ENCODE peak calls at places on chromosomes 12 and 14, in six cellular contexts. B is transverse colon, P is HepG2, D is SK-N-SH, C is suprapubic skin, E is stomach. V is an unnamed sample.

GRCh38 chr12:103698752-103699540 is 111.9 kb downstream of the STAB2 start:
- DNase-seq in B (no peak), D (no peak), E (no peak), P (no peak), C (no peak), V (no peak)

GRCh38 chr12:1807107-1807478 is 13.3 kb upstream of the LRTM2 start:
- DNase-seq in C (no peak), E (no peak), B (no peak), P (peak; percentile 51), D (no peak), V (no peak)

GRCh38 chr12:84718901-84719300 is 193.7 kb downstream of the SLC6A15 start:
- DNase-seq in C (no peak), P (no peak), D (no peak), B (no peak), E (no peak), V (no peak)

GRCh38 chr14:99915305-99916090 is 122.3 kb downstream of the EML1 start:
- DNase-seq in D (no peak), E (no peak), P (no peak), B (no peak), C (no peak), V (peak; percentile 70)

GRCh38 chr14:52835122-52835903 is 43.9 kb upstream of the GNPNAT1 start:
- DNase-seq in P (no peak), D (peak; percentile 63), B (no peak), C (no peak), E (no peak), V (no peak)

GRCh38 chr12:77888611-77889010 is 57.9 kb downstream of the NAV3 start:
- DNase-seq in D (no peak), P (peak; percentile 27), E (no peak), B (no peak), C (no peak), V (no peak)

GRCh38 chr12:31583878-31584277 is 7.1 kb downstream of the DENND5B start:
- DNase-seq in P (no peak), D (no peak), C (no peak), B (no peak), E (no peak), V (no peak)

GRCh38 chr12:52724384-52724783 is 21.1 kb upstream of the KRT77 start:
- DNase-seq in P (no peak), E (no peak), C (no peak), B (no peak), D (no peak), V (no peak)

GRCh38 chr14:104250175-104250574 is 111.8 kb downstream of the KIF26A start:
- DNase-seq in B (no peak), E (no peak), D (no peak), C (peak; percentile 53), P (no peak), V (no peak)

GRCh38 chr12:64673490-64674169 is 63.3 kb downstream of the RASSF3 start:
- DNase-seq in E (no peak), D (peak; percentile 37), B (no peak), C (no peak), P (peak; percentile 32), V (no peak)

GRCh38 chr12:66587912-66588311 is 91.0 kb downstream of the GRIP1 start:
- DNase-seq in D (no peak), E (no peak), P (no peak), B (no peak), C (no peak), V (no peak)

GRCh38 chr14:23148596-23149249 is 29.7 kb upstream of the CEBPE start:
- DNase-seq in D (no peak), C (no peak), P (no peak), B (no peak), E (no peak), V (no peak)

GRCh38 chr14:41505491-41505890 is 101.2 kb upstream of the LRFN5 start:
- DNase-seq in D (no peak), P (no peak), C (no peak), B (no peak), E (no peak), V (no peak)

GRCh38 chr12:47819902-47820630 is at the start of gene HDAC7:
- DNase-seq in B (peak; percentile 85), C (peak; percentile 95), D (peak; percentile 97), E (peak; percentile 84), P (peak; percentile 62), V (peak; percentile 97)

GRCh38 chr12:68453876-68454275 is 121.7 kb upstream of the MDM1 start:
- DNase-seq in E (no peak), P (no peak), C (no peak), D (no peak), B (no peak), V (no peak)

GRCh38 chr14:102738373-102739189 is 38.7 kb upstream of the TRAF3 start:
- DNase-seq in B (no peak), P (no peak), D (no peak), C (peak; percentile 65), E (no peak), V (no peak)

GRCh38 chr14:56189306-56189705 is 71.1 kb downstream of the PELI2 start:
- DNase-seq in B (no peak), C (no peak), P (no peak), E (no peak), D (no peak), V (peak; percentile 21)

GRCh38 chr14:87772854-87773253 is 220.1 kb downstream of the GALC start:
- DNase-seq in E (no peak), D (no peak), C (no peak), B (no peak), P (no peak), V (no peak)

GRCh38 chr12:65825573-65826512 is 1.6 kb downstream of the HMGA2 start:
- DNase-seq in B (peak; percentile 33), P (no peak), E (peak; percentile 45), C (peak; percentile 80), D (peak; percentile 41), V (no peak)

GRCh38 chr12:123106640-123107359 is 44.1 kb downstream of the PITPNM2 start:
- DNase-seq in D (no peak), C (no peak), P (no peak), B (peak; percentile 30), E (no peak), V (no peak)

GRCh38 chr12:65854629-65855028 is 30.3 kb downstream of the HMGA2 start:
- DNase-seq in C (no peak), B (no peak), D (no peak), E (no peak), P (peak; percentile 39), V (no peak)

GRCh38 chr14:100891501-100892445 is 11.7 kb downstream of the RTL1 start:
- DNase-seq in C (peak; percentile 54), E (peak; percentile 20), B (peak; percentile 2), D (no peak), P (no peak), V (no peak)

GRCh38 chr14:91732859-91733477 is 1.1 kb upstream of the CATSPERB start:
- DNase-seq in E (no peak), C (no peak), D (no peak), B (no peak), P (no peak), V (no peak)
- TF ChIP-seq POLR2AphosphoS5 in E (no peak), C (no peak), D (no peak), B (peak; percentile 32), P (no peak), V (no peak)

GRCh38 chr12:82468563-82468962 is 110.2 kb downstream of the METTL25 start:
- DNase-seq in C (no peak), D (no peak), P (no peak), B (no peak), E (no peak), V (no peak)
- TF ChIP-seq EP300 in C (no peak), D (no peak), P (no peak), B (no peak), E (no peak), V (no peak)

GRCh38 chr12:57623385-57623784 is 9.6 kb downstream of the B4GALNT1 start:
- DNase-seq in E (no peak), P (no peak), D (no peak), C (no peak), B (no peak), V (no peak)

GRCh38 chr12:57620936-57621496 is 9.8 kb downstream of the ARHGEF25 start:
- DNase-seq in P (no peak), C (no peak), E (no peak), B (no peak), D (peak; percentile 59), V (no peak)

GRCh38 chr12:57622293-57623245 is 10.4 kb downstream of the B4GALNT1 start:
- DNase-seq in C (peak; percentile 64), P (no peak), B (no peak), D (no peak), E (no peak), V (no peak)

GRCh38 chr12:57620245-57620935 is 9.2 kb downstream of the ARHGEF25 start:
- DNase-seq in D (no peak), C (peak; percentile 23), B (no peak), P (no peak), E (no peak), V (no peak)

DNA sequence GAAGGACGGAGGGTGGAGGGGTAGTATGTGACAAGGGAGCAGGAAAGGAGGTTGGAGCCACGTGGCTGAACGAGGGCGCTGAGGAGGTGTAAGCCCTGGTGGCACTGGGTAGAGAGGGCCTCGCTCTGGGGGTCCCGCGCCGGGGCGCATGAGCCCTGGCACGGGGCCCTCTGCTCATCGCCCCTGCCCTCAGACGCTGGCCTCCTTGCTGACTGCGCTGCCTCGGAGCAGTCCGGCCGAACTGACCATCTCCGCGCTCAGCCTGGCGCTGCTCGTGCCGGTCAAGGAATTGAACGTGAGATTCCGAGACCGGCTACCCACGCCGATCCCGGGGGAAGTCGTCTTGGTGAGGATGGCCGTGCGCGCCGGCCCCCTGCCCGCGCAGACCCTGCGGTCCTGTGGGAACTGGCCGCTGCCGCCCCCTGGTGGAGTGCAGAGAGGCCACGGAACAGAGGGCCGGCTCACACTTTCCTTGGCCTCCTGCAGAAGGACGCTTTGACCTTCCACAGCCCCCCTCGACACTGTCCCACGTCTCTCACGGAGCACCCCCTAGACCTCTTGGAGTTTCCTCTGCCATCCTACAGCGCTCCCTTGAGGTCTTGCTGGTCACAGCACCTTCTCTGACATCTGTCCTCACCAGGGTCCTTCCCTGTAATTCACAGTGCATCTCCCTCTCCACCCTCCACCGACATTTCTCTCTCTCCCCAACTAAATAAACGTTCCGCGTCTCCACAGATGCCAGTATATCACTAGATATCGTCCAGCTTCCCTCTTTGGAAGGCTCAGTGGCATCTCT is 10.5 kb downstream of the ARHGEF25 start:
- DNase-seq in E (peak; percentile 62), D (peak; percentile 96), P (no peak), C (no peak), B (peak; percentile 55), V (no peak)
- TF ChIP-seq POLR2AphosphoS5 in E (no peak), D (no peak), P (no peak), C (no peak), B (no peak), V (peak; percentile 39)

GRCh38 chr12:49741882-49742620 is 694 bp downstream of the TMBIM6 start:
- DNase-seq in C (peak; percentile 96), B (peak; percentile 94), D (peak; percentile 67), E (peak; percentile 93), P (peak; percentile 88), V (peak; percentile 94)
- TF ChIP-seq EP300 in C (no peak), B (no peak), D (no peak), E (no peak), P (peak; percentile 49), V (no peak)

GRCh38 chr12:133081408-133081806 is 684 bp downstream of the ZNF140 start:
- DNase-seq in P (no peak), C (no peak), B (peak; percentile 9), E (no peak), D (no peak), V (no peak)

GRCh38 chr12:133080051-133080618 is 588 bp upstream of the ZNF140 start:
- DNase-seq in P (peak; percentile 98), E (peak; percentile 97), D (peak; percentile 80), B (peak; percentile 98), C (peak; percentile 98), V (peak; percentile 99)

GRCh38 chr12:133083345-133083744 is 2.6 kb downstream of the ZNF140 start:
- DNase-seq in E (no peak), P (no peak), D (no peak), B (no peak), C (no peak), V (no peak)

GRCh38 chr12:133080619-133081407 is at the start of gene ZNF140:
- DNase-seq in C (peak; percentile 97), E (peak; percentile 95), B (peak; percentile 96), D (peak; percentile 87), P (peak; percentile 94), V (peak; percentile 98)
- TF ChIP-seq POLR2AphosphoS5 in C (peak; percentile 71), E (peak; percentile 66), B (peak; percentile 56), D (peak; percentile 58), P (peak; percentile 55), V (peak; percentile 80)

V was measured in esophagus muscularis mucosa.